ENCODE peak calls at places on chromosomes 1 and 21, in five cellular contexts. Z is MG63, O is cardiac fibroblast, F is A172, S is COR-L47. R is an unnamed sample.

GRCh38 chr21:35045539-35046222 is 3.4 kb downstream of the RUNX1 start:
- DNase-seq in Z (no peak), O (no peak), F (no peak), S (no peak), R (no peak)

GRCh38 chr1:13746342-13746741 is 46.4 kb downstream of the PRDM2 start:
- DNase-seq in Z (no peak), O (no peak), F (no peak), S (no peak), R (no peak)

GRCh38 chr1:22118291-22118992 is 24.5 kb downstream of the WNT4 start:
- DNase-seq in Z (no peak), O (no peak), F (no peak), S (no peak), R (no peak)

GRCh38 chr1:228104526-228105251 is 1.6 kb upstream of the C1orf35 start:
- DNase-seq in Z (peak; percentile 51), O (no peak), F (no peak), S (no peak), R (no peak)

GRCh38 chr1:10733474-10733873 is 63.0 kb downstream of the CASZ1 start:
- DNase-seq in Z (no peak), O (no peak), F (no peak), S (no peak), R (no peak)

GRCh38 chr1:174892016-174892415 is 107.7 kb upstream of the CACYBP start:
- DNase-seq in Z (no peak), O (no peak), F (no peak), S (no peak), R (no peak)

GRCh38 chr1:65068202-65069011 is 79.6 kb upstream of the AK4 start:
- DNase-seq in Z (no peak), O (peak; percentile 68), F (no peak), S (peak; percentile 27), R (peak; percentile 62)

GRCh38 chr1:232978091-232978634 is 27.8 kb downstream of the NTPCR start:
- DNase-seq in Z (no peak), O (peak; percentile 47), F (no peak), S (no peak), R (no peak)

GRCh38 chr1:45299981-45300668 is 26.6 kb upstream of the HPDL start:
- DNase-seq in Z (peak; percentile 23), O (peak; percentile 89), F (peak; percentile 75), S (peak; percentile 38), R (peak; percentile 16)

GRCh38 chr1:205977348-205978014 is 25.7 kb downstream of the RAB7B start:
- DNase-seq in Z (peak; percentile 62), O (peak; percentile 89), F (peak; percentile 87), S (peak; percentile 75), R (peak; percentile 49)

GRCh38 chr1:30172757-30173156 is 550.6 kb downstream of the MATN1 start:
- DNase-seq in Z (no peak), O (no peak), F (no peak), S (no peak), R (no peak)

GRCh38 chr21:43884012-43884860 is 19.2 kb downstream of the AGPAT3 start:
- DNase-seq in Z (no peak), O (peak; percentile 41), F (peak; percentile 62), S (no peak), R (no peak)

GRCh38 chr1:209318302-209319056 is 265.0 kb upstream of the CAMK1G start:
- DNase-seq in Z (no peak), O (no peak), F (peak; percentile 73), S (no peak), R (no peak)

GRCh38 chr1:40673452-40673851 is 8.0 kb upstream of the RIMS3 start:
- DNase-seq in Z (no peak), O (no peak), F (no peak), S (no peak), R (no peak)

GRCh38 chr1:30186586-30186985 is 536.8 kb downstream of the MATN1 start:
- DNase-seq in Z (no peak), O (no peak), F (no peak), S (no peak), R (no peak)

GRCh38 chr1:165434264-165434663 is 10.7 kb downstream of the RXRG start:
- DNase-seq in Z (no peak), O (no peak), F (no peak), S (peak; percentile 33), R (no peak)

GRCh38 chr1:6423321-6423999 is 1.1 kb upstream of the ESPN start:
- DNase-seq in Z (peak; percentile 82), O (peak; percentile 63), F (peak; percentile 70), S (peak; percentile 91), R (no peak)

GRCh38 chr1:245986404-245987221 is 520.5 kb downstream of the SMYD3 start:
- DNase-seq in Z (peak; percentile 62), O (peak; percentile 87), F (peak; percentile 78), S (no peak), R (no peak)

GRCh38 chr1:11602981-11603380 is 51.2 kb downstream of the FBXO2 start:
- DNase-seq in Z (no peak), O (no peak), F (no peak), S (no peak), R (no peak)

GRCh38 chr21:45336870-45337269 is 49.2 kb upstream of the POFUT2 start:
- DNase-seq in Z (no peak), O (peak; percentile 34), F (peak; percentile 62), S (no peak), R (peak; percentile 19)

GRCh38 chr1:20484526-20485462 is 1.2 kb downstream of the CAMK2N1 start:
- DNase-seq in Z (no peak), O (peak; percentile 21), F (no peak), S (peak; percentile 20), R (no peak)

GRCh38 chr1:201275266-201275666 is 8.0 kb upstream of the PKP1 start:
- DNase-seq in Z (peak; percentile 100), O (peak; percentile 81), F (peak; percentile 99), S (peak; percentile 95), R (no peak)

GRCh38 chr1:41936107-41936506 is 17.4 kb upstream of the HIVEP3 start:
- DNase-seq in Z (no peak), O (no peak), F (peak; percentile 45), S (peak; percentile 84), R (no peak)

GRCh38 chr21:38938343-38938742 is 132.6 kb downstream of the ETS2 start:
- DNase-seq in Z (peak; percentile 16), O (peak; percentile 55), F (peak; percentile 77), S (peak; percentile 57), R (no peak)

GRCh38 chr1:150875197-150876110 is 945 bp downstream of the ARNT start:
- DNase-seq in Z (peak; percentile 9), O (peak; percentile 50), F (no peak), S (no peak), R (no peak)

GRCh38 chr1:162070094-162070748 is 730 bp downstream of the NOS1AP start:
- DNase-seq in Z (no peak), O (no peak), F (no peak), S (no peak), R (peak; percentile 57)

GRCh38 chr1:153533689-153534201 is 2.0 kb downstream of the S100A6 start:
- DNase-seq in Z (peak; percentile 95), O (peak; percentile 82), F (peak; percentile 99), S (peak; percentile 56), R (peak; percentile 47)

GRCh38 chr1:188170935-188171334 is 1342.2 kb downstream of the PLA2G4A start:
- DNase-seq in Z (no peak), O (no peak), F (no peak), S (peak; percentile 80), R (no peak)

GRCh38 chr1:5200006-5200405 is 545.6 kb downstream of the AJAP1 start:
- DNase-seq in Z (no peak), O (no peak), F (no peak), S (no peak), R (no peak)

GRCh38 chr1:231919900-231920299 is 293.3 kb downstream of the DISC1 start:
- DNase-seq in Z (no peak), O (no peak), F (no peak), S (no peak), R (no peak)

GRCh38 chr1:169329383-169329782 is 38.2 kb downstream of the NME7 start:
- DNase-seq in Z (no peak), O (no peak), F (no peak), S (no peak), R (no peak)

GRCh38 chr21:42796327-42797062 is 82.8 kb downstream of the WDR4 start:
- DNase-seq in Z (no peak), O (no peak), F (no peak), S (no peak), R (no peak)

GRCh38 chr1:96329121-96329520 is 392.5 kb upstream of the PTBP2 start:
- DNase-seq in Z (no peak), O (peak; percentile 64), F (peak; percentile 25), S (no peak), R (no peak)

GRCh38 chr1:220655961-220656720 is 34.0 kb upstream of the C1orf115 start:
- DNase-seq in Z (no peak), O (no peak), F (no peak), S (no peak), R (peak; percentile 76)

R was measured in C1 segment of cervical spinal cord.